ENCODE peak calls at places on chromosomes 4 and X, in six cellular contexts. A is prostate gland, L is H1, V is HL-60, Z is suprapubic skin, Q is breast epithelium. R is an unnamed sample.

GRCh38 chrX:136209016-136209738 is 42.0 kb downstream of the MAP7D3 start:
- DNase-seq in A (no peak), L (no peak), V (peak), Z (peak), Q (no peak), R (no peak)

GRCh38 chr4:2932561-2932950 is 30.6 kb downstream of the NOP14 start:
- DNase-seq in A (no peak), L (no peak), V (peak), Z (peak), Q (peak), R (no peak)

GRCh38 chr4:121707344-121707743 is 10.6 kb upstream of the ANXA5 start:
- DNase-seq in A (no peak), L (no peak), V (no peak), Z (no peak), Q (no peak), R (no peak)

GRCh38 chrX:81377329-81377728 is 175.4 kb downstream of the SH3BGRL start:
- DNase-seq in A (no peak), L (no peak), V (no peak), Z (no peak), Q (no peak), R (no peak)

GRCh38 chrX:51641421-51642021 is 22.8 kb upstream of the CENPVL3 start:
- DNase-seq in A (no peak), L (no peak), V (peak), Z (no peak), Q (no peak), R (peak)

GRCh38 chr4:29717658-29718057 is 1002.5 kb upstream of the PCDH7 start:
- DNase-seq in A (no peak), L (no peak), V (no peak), Z (no peak), Q (no peak), R (no peak)

GRCh38 chrX:64291106-64291505 is 60.7 kb upstream of the ASB12 start:
- DNase-seq in A (no peak), L (no peak), V (no peak), Z (no peak), Q (no peak), R (no peak)

GRCh38 chrX:101950581-101950980 is 18.8 kb upstream of the ZMAT1 start:
- DNase-seq in A (no peak), L (no peak), V (no peak), Z (no peak), Q (no peak), R (no peak)

GRCh38 chr4:150579591-150580234 is 2.2 kb upstream of the MAB21L2 start:
- DNase-seq in A (no peak), L (peak), V (no peak), Z (peak), Q (no peak), R (no peak)

GRCh38 chr4:183504930-183505555 is at the start of gene ING2:
- DNase-seq in A (no peak), L (peak), V (no peak), Z (peak), Q (no peak), R (no peak)

GRCh38 chrX:9928083-9928482 is 39.1 kb upstream of the CLDN34 start:
- DNase-seq in A (no peak), L (peak), V (no peak), Z (no peak), Q (no peak), R (no peak)

GRCh38 chrX:84735025-84735424 is 232.8 kb upstream of the HDX start:
- DNase-seq in A (no peak), L (no peak), V (peak), Z (no peak), Q (no peak), R (no peak)

GRCh38 chr4:166965562-166965961 is 268.7 kb downstream of the SPOCK3 start:
- DNase-seq in A (no peak), L (no peak), V (no peak), Z (no peak), Q (no peak), R (no peak)

GRCh38 chrX:136310411-136310810 is 9.6 kb downstream of the ADGRG4 start:
- DNase-seq in A (no peak), L (no peak), V (no peak), Z (no peak), Q (no peak), R (no peak)

GRCh38 chrX:150547511-150548115 is 20.8 kb upstream of the MTM1 start:
- DNase-seq in A (peak), L (peak), V (no peak), Z (peak), Q (peak), R (no peak)

GRCh38 chr4:81572398-81572797 is 100.7 kb upstream of the RASGEF1B start:
- DNase-seq in A (no peak), L (no peak), V (no peak), Z (no peak), Q (no peak), R (no peak)

GRCh38 chrX:1178580-1179057 is 33.8 kb downstream of the CRLF2 start:
- DNase-seq in A (no peak), L (peak), V (no peak), Z (no peak), Q (no peak), R (no peak)

GRCh38 chr4:14465498-14465897 is 536.8 kb upstream of the CPEB2 start:
- DNase-seq in A (no peak), L (no peak), V (no peak), Z (no peak), Q (no peak), R (no peak)

GRCh38 chrX:46400530-46400929 is 144.7 kb downstream of the ZNF674 start:
- DNase-seq in A (no peak), L (no peak), V (no peak), Z (no peak), Q (no peak), R (no peak)

GRCh38 chr4:78186597-78187543 is 129.7 kb downstream of the FRAS1 start:
- DNase-seq in A (no peak), L (no peak), V (no peak), Z (no peak), Q (no peak), R (no peak)

GRCh38 chrX:53251307-53251706 is 26.3 kb upstream of the KDM5C start:
- DNase-seq in A (no peak), L (no peak), V (no peak), Z (no peak), Q (no peak), R (no peak)

GRCh38 chr4:20394471-20394870 is 142.8 kb downstream of the SLIT2 start:
- DNase-seq in A (no peak), L (no peak), V (no peak), Z (no peak), Q (no peak), R (no peak)
- TF ChIP-seq POLR2AphosphoS5 in A (no peak), L (no peak), V (no peak), Z (no peak), Q (no peak), R (no peak)

DNA sequence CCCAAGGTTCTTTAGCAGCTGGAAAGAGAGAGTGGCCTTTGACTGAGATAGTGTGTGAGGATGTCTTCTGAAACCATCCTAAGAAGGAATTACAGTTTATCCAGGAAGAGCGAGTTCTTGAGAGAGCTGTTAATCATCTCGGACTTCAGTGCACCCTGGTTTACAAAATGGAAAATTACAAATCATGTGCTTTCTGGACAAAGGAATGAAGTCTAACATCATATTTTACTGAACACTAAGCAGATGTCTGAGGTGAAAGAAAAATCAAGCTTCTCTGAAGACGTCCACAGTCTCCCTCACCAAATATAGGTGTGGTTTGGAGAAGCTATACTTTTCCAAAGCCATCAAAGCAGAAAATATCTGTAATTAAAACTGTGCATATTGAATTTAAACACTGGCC is 30.8 kb upstream of the CYP2U1 start:
- DNase-seq in A (no peak), L (no peak), V (no peak), Z (no peak), Q (no peak), R (no peak)
- TF ChIP-seq POLR2AphosphoS5 in A (no peak), L (no peak), V (no peak), Z (no peak), Q (no peak), R (no peak)

GRCh38 chr4:119521306-119521705 is 107.3 kb downstream of the PDE5A start:
- DNase-seq in A (no peak), L (no peak), V (no peak), Z (no peak), Q (no peak), R (no peak)

GRCh38 chr4:119526786-119527550 is 101.6 kb downstream of the PDE5A start:
- DNase-seq in A (no peak), L (no peak), V (no peak), Z (no peak), Q (no peak), R (no peak)

GRCh38 chr4:119523399-119523798 is 105.2 kb downstream of the PDE5A start:
- DNase-seq in A (no peak), L (no peak), V (no peak), Z (no peak), Q (no peak), R (no peak)

GRCh38 chr4:119525771-119526712 is 102.6 kb downstream of the PDE5A start:
- DNase-seq in A (no peak), L (no peak), V (no peak), Z (no peak), Q (no peak), R (no peak)

DNA sequence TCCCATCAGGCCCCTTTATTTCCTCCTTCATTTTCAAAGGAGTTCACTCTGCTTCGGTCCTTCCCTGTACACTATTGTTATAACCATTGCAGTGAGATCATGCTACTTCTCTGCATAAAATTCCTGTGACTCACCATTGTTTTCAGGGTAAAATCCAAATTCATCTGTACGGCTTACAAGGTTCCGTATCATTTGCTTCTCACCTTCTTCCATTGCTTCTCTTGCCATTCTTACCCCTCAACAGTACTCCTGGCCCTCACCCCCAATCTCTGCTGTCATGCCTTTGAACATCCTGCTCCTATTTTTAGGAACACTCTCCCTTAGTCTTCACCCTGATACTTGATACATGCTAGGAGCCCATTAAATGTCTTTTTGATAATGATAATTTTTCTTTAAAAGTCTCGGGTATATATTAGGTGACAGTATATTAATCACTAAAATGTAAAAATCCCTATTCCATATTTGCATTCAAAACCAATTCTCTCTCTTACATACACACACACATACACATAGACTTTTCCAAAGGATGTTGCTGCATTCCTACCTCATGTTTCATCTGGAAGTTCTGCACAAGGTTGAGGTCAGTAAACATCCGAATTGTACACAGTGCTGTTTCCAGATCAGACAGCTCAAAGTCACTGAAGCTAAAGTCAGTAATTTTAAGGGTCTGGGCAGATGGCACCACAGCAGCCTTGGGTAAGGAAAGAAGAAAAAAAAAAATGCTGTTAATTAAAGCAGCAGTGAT is 103.4 kb downstream of the PDE5A start:
- DNase-seq in A (no peak), L (no peak), V (no peak), Z (no peak), Q (no peak), R (no peak)
- TF ChIP-seq POLR2AphosphoS5 in A (no peak), L (no peak), V (no peak), Z (no peak), Q (no peak), R (no peak)

GRCh38 chrX:155334486-155335316 is at the start of gene CLIC2:
- DNase-seq in A (no peak), L (no peak), V (no peak), Z (peak), Q (no peak), R (peak)
- TF ChIP-seq POLR2AphosphoS5 in A (no peak), L (no peak), V (no peak), Z (no peak), Q (no peak), R (no peak)

DNA sequence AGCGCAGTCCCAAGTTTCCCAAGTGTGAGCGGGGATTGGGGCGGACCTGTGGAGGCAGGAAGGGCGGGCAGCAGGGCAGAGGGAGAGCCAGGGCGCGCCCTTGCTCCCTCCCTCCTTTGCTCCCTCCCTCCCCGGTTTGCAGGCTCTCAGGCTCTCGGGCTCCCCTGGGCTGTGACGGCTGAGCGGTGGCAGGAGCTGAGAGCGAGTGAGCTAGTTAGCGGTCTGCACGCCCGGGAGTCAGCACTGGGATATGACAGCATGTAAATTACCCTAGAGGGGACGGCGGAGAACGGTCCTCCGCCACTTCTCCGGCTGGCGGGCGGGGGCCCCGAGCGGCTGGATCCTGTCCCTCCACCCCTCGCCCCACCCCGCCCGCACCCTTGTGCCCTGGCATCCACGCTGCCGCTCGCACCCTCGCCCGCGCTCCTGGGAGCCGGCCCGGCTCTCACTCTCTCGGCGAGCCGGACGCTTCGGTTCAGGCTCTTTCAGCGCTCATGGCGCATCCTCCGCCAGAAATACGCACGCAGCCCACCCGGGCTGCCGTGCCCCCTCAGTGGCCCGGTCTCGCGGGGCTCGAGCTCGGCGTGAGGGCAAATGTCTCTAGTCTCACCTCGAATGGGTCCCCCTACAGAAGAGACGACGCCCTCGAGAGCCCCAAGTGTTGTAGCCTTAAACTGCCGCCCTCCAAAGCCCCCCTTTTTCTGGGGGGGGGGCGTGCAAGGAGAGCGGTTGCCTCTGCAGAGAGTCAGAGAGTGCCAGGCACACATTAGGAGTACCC is at the start of gene TSC22D3:
- DNase-seq in A (peak), L (peak), V (peak), Z (peak), Q (peak), R (no peak)
- TF ChIP-seq POLR2AphosphoS5 in A (no peak), L (no peak), V (no peak), Z (no peak), Q (no peak), R (no peak)

GRCh38 chr4:152443859-152444258 is 92.0 kb downstream of the FBXW7 start:
- DNase-seq in A (no peak), L (no peak), V (no peak), Z (no peak), Q (no peak), R (no peak)

GRCh38 chr4:152448806-152449205 is 87.1 kb downstream of the FBXW7 start:
- DNase-seq in A (no peak), L (no peak), V (no peak), Z (no peak), Q (no peak), R (no peak)

GRCh38 chr4:152451496-152451895 is 84.4 kb downstream of the FBXW7 start:
- DNase-seq in A (no peak), L (no peak), V (no peak), Z (no peak), Q (no peak), R (no peak)

GRCh38 chr4:152448038-152448437 is 87.9 kb downstream of the FBXW7 start:
- DNase-seq in A (no peak), L (no peak), V (no peak), Z (no peak), Q (no peak), R (no peak)
- TF ChIP-seq POLR2AphosphoS5 in A (no peak), L (no peak), V (no peak), Z (no peak), Q (no peak), R (no peak)

GRCh38 chr4:146647615-146648383 is 9.1 kb downstream of the POU4F2 start:
- DNase-seq in A (no peak), L (peak), V (no peak), Z (peak), Q (no peak), R (no peak)

GRCh38 chr4:146648384-146648783 is 9.7 kb downstream of the POU4F2 start:
- DNase-seq in A (no peak), L (peak), V (no peak), Z (no peak), Q (no peak), R (no peak)

GRCh38 chr4:146649232-146649631 is 10.5 kb downstream of the POU4F2 start:
- DNase-seq in A (no peak), L (no peak), V (no peak), Z (no peak), Q (no peak), R (no peak)

GRCh38 chr4:146643812-146644401 is 5.2 kb downstream of the POU4F2 start:
- DNase-seq in A (no peak), L (no peak), V (no peak), Z (no peak), Q (no peak), R (no peak)

DNA sequence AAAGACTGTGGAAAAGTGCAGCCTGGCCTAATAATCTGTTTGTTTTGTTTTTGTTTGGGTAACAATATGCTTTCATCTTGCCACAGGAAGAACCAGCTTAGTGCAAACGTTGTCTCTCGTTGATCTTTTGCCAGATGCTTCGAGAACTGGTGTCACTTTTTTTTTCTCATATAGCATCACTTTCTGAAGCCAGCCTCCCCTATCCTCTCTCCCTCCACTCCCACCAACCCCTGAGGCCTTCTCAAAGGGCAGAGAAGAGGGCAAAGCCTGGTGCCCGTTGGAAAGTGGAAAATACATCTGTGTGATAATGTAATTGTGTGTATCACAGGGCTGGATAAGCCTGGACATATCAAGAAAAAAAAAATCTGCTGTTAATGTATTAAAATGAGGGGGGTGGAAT is 7.9 kb downstream of the POU4F2 start:
- DNase-seq in A (no peak), L (no peak), V (no peak), Z (no peak), Q (no peak), R (no peak)
- TF ChIP-seq POLR2AphosphoS5 in A (no peak), L (no peak), V (no peak), Z (no peak), Q (no peak), R (no peak)

GRCh38 chrX:12891915-12892506 is 14.4 kb upstream of the TLR8 start:
- DNase-seq in A (no peak), L (no peak), V (no peak), Z (no peak), Q (no peak), R (no peak)

GRCh38 chrX:12891167-12891566 is 15.3 kb upstream of the TLR8 start:
- DNase-seq in A (no peak), L (no peak), V (peak), Z (no peak), Q (no peak), R (no peak)

GRCh38 chrX:12887767-12888166 is 18.7 kb upstream of the TLR8 start:
- DNase-seq in A (no peak), L (no peak), V (no peak), Z (no peak), Q (no peak), R (no peak)

GRCh38 chrX:12887141-12887540 is 19.3 kb upstream of the TLR8 start:
- DNase-seq in A (no peak), L (no peak), V (no peak), Z (no peak), Q (no peak), R (no peak)

DNA sequence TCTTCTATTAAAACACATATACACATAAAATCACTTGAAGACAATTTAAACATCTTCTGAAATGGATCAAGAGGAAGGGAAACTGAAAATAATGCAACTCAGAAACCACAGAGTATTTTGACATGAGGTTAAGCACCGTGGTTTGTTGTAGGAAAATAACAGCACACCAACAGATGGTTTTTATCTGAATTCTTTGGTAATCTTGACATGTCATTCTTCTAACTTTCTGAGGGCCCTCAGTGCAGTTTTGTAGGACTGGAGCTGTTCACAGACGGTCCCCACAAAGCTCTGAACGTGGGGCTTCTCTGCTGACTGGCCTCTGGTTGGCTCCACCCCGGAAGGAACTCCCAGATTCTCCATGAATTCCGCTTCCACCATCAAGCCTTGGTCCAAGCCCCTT is 16.0 kb upstream of the TLR8 start:
- DNase-seq in A (no peak), L (no peak), V (peak), Z (no peak), Q (no peak), R (no peak)
- TF ChIP-seq POLR2AphosphoS5 in A (no peak), L (no peak), V (no peak), Z (no peak), Q (no peak), R (no peak)

GRCh38 chr4:41413670-41414069 is 124.3 kb upstream of the LIMCH1 start:
- DNase-seq in A (no peak), L (no peak), V (no peak), Z (no peak), Q (no peak), R (peak)

GRCh38 chr4:41414380-41414779 is 123.6 kb upstream of the LIMCH1 start:
- DNase-seq in A (no peak), L (no peak), V (no peak), Z (no peak), Q (no peak), R (no peak)

GRCh38 chr4:41420576-41420975 is 117.4 kb upstream of the LIMCH1 start:
- DNase-seq in A (no peak), L (no peak), V (no peak), Z (no peak), Q (no peak), R (no peak)

DNA sequence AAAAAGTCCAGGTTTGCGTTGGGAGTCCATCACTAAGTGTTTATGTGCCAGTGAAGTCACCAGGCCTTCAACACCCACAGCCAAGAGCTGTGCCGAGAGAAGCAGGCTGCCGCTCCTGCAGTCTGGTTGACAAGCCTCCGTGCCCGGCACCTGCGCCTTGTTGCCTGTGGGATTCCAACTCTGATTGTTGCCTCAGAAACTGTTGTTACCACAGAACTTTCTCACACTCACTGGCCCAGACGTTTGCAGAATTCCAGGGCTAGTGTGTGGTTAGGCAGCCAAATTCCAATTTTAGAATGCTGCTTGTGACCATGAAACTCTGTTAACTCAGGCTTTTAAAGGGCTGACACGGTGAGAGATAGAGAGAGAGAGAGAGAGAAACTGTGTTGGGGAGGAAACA is 119.5 kb upstream of the LIMCH1 start:
- DNase-seq in A (peak), L (no peak), V (no peak), Z (no peak), Q (peak), R (no peak)
- TF ChIP-seq POLR2AphosphoS5 in A (peak), L (no peak), V (no peak), Z (no peak), Q (no peak), R (no peak)